ENCODE peak calls at places on chromosomes 7 and 10, in five cellular contexts. One of them, this sample, is unnamed.

GRCh38 chr10:4837551-4837950 is 11.5 kb downstream of the AKR1E2 start:
- DNase-seq in NB4: no peak
- DNase-seq in transverse colon: no peak
- DNase-seq in cardiac fibroblast: no peak
- DNase-seq in fibroblast of the aortic adventitia: no peak
- DNase-seq in this sample: no peak

GRCh38 chr10:86217386-86218080 is 149.1 kb downstream of the GRID1 start:
- DNase-seq in NB4: no peak
- DNase-seq in transverse colon: no peak
- DNase-seq in cardiac fibroblast: no peak
- DNase-seq in fibroblast of the aortic adventitia: no peak
- DNase-seq in this sample: peak

GRCh38 chr7:106063692-106064091 is 48.4 kb downstream of the SYPL1 start:
- DNase-seq in NB4: no peak
- DNase-seq in transverse colon: no peak
- DNase-seq in cardiac fibroblast: no peak
- DNase-seq in fibroblast of the aortic adventitia: no peak
- DNase-seq in this sample: no peak

GRCh38 chr10:14530465-14530864 is 199.7 kb upstream of the FRMD4A start:
- DNase-seq in NB4: no peak
- DNase-seq in transverse colon: no peak
- DNase-seq in cardiac fibroblast: no peak
- DNase-seq in fibroblast of the aortic adventitia: no peak
- DNase-seq in this sample: no peak

GRCh38 chr10:58743466-58744115 is 230.9 kb downstream of the BICC1 start:
- DNase-seq in NB4: no peak
- DNase-seq in transverse colon: no peak
- DNase-seq in cardiac fibroblast: peak
- DNase-seq in fibroblast of the aortic adventitia: peak
- DNase-seq in this sample: no peak

GRCh38 chr10:16931919-16932318 is 114.7 kb upstream of the RSU1 start:
- DNase-seq in NB4: no peak
- DNase-seq in transverse colon: no peak
- DNase-seq in cardiac fibroblast: no peak
- DNase-seq in fibroblast of the aortic adventitia: no peak
- DNase-seq in this sample: no peak

GRCh38 chr7:13155188-13155587 is 467.8 kb downstream of the ARL4A start:
- DNase-seq in NB4: no peak
- DNase-seq in transverse colon: no peak
- DNase-seq in cardiac fibroblast: no peak
- DNase-seq in fibroblast of the aortic adventitia: no peak
- DNase-seq in this sample: no peak

GRCh38 chr10:87723500-87723899 is 63.8 kb downstream of the PAPSS2 start:
- DNase-seq in NB4: no peak
- DNase-seq in transverse colon: no peak
- DNase-seq in cardiac fibroblast: no peak
- DNase-seq in fibroblast of the aortic adventitia: no peak
- DNase-seq in this sample: no peak

GRCh38 chr10:112653851-112654250 is 206.8 kb downstream of the VTI1A start:
- DNase-seq in NB4: no peak
- DNase-seq in transverse colon: no peak
- DNase-seq in cardiac fibroblast: no peak
- DNase-seq in fibroblast of the aortic adventitia: no peak
- DNase-seq in this sample: no peak

GRCh38 chr7:29511337-29511736 is 52.3 kb upstream of the PRR15 start:
- DNase-seq in NB4: no peak
- DNase-seq in transverse colon: no peak
- DNase-seq in cardiac fibroblast: no peak
- DNase-seq in fibroblast of the aortic adventitia: no peak
- DNase-seq in this sample: no peak

GRCh38 chr10:76393875-76394706 is 962.7 kb downstream of the LRMDA start:
- DNase-seq in NB4: no peak
- DNase-seq in transverse colon: no peak
- DNase-seq in cardiac fibroblast: peak
- DNase-seq in fibroblast of the aortic adventitia: no peak
- DNase-seq in this sample: peak

GRCh38 chr7:129778770-129779601 is 167.5 kb downstream of the NRF1 start:
- DNase-seq in NB4: no peak
- DNase-seq in transverse colon: no peak
- DNase-seq in cardiac fibroblast: no peak
- DNase-seq in fibroblast of the aortic adventitia: no peak
- DNase-seq in this sample: no peak

GRCh38 chr7:2732959-2733584 is 45.1 kb downstream of the AMZ1 start:
- DNase-seq in NB4: peak
- DNase-seq in transverse colon: peak
- DNase-seq in cardiac fibroblast: peak
- DNase-seq in fibroblast of the aortic adventitia: peak
- DNase-seq in this sample: peak

GRCh38 chr7:155922507-155922841 is 110.2 kb upstream of the SHH start:
- DNase-seq in NB4: no peak
- DNase-seq in transverse colon: no peak
- DNase-seq in cardiac fibroblast: no peak
- DNase-seq in fibroblast of the aortic adventitia: no peak
- DNase-seq in this sample: no peak

GRCh38 chr7:23938937-23939552 is 229.0 kb downstream of the STK31 start:
- DNase-seq in NB4: peak
- DNase-seq in transverse colon: peak
- DNase-seq in cardiac fibroblast: peak
- DNase-seq in fibroblast of the aortic adventitia: peak
- DNase-seq in this sample: peak

GRCh38 chr7:4169505-4169904 is 512.6 kb upstream of the FOXK1 start:
- DNase-seq in NB4: no peak
- DNase-seq in transverse colon: no peak
- DNase-seq in cardiac fibroblast: peak
- DNase-seq in fibroblast of the aortic adventitia: no peak
- DNase-seq in this sample: no peak

GRCh38 chr10:44035474-44036197 is 349.3 kb downstream of the CXCL12 start:
- DNase-seq in NB4: no peak
- DNase-seq in transverse colon: no peak
- DNase-seq in cardiac fibroblast: no peak
- DNase-seq in fibroblast of the aortic adventitia: no peak
- DNase-seq in this sample: no peak

GRCh38 chr7:101075646-101076045 is 9.6 kb upstream of the TRIM56 start:
- DNase-seq in NB4: peak
- DNase-seq in transverse colon: no peak
- DNase-seq in cardiac fibroblast: peak
- DNase-seq in fibroblast of the aortic adventitia: no peak
- DNase-seq in this sample: no peak

GRCh38 chr10:132606536-132607316 is 69.1 kb downstream of the INPP5A start:
- DNase-seq in NB4: no peak
- DNase-seq in transverse colon: no peak
- DNase-seq in cardiac fibroblast: peak
- DNase-seq in fibroblast of the aortic adventitia: no peak
- DNase-seq in this sample: no peak

GRCh38 chr10:5041471-5042023 is 37.9 kb upstream of the AKR1C2 start:
- DNase-seq in NB4: no peak
- DNase-seq in transverse colon: no peak
- DNase-seq in cardiac fibroblast: no peak
- DNase-seq in fibroblast of the aortic adventitia: no peak
- DNase-seq in this sample: no peak

GRCh38 chr7:99109108-99110051 is 34.5 kb downstream of the SMURF1 start:
- DNase-seq in NB4: no peak
- DNase-seq in transverse colon: no peak
- DNase-seq in cardiac fibroblast: peak
- DNase-seq in fibroblast of the aortic adventitia: peak
- DNase-seq in this sample: peak

GRCh38 chr10:31602541-31603244 is 283.7 kb downstream of the ZEB1 start:
- DNase-seq in NB4: no peak
- DNase-seq in transverse colon: peak
- DNase-seq in cardiac fibroblast: peak
- DNase-seq in fibroblast of the aortic adventitia: peak
- DNase-seq in this sample: peak

GRCh38 chr10:128047337-128047736 is 78.9 kb downstream of the MKI67 start:
- DNase-seq in NB4: peak
- DNase-seq in transverse colon: peak
- DNase-seq in cardiac fibroblast: peak
- DNase-seq in fibroblast of the aortic adventitia: no peak
- DNase-seq in this sample: no peak

GRCh38 chr7:49775949-49776443 is 2.6 kb downstream of the VWC2 start:
- DNase-seq in NB4: no peak
- DNase-seq in transverse colon: no peak
- DNase-seq in cardiac fibroblast: no peak
- DNase-seq in fibroblast of the aortic adventitia: no peak
- DNase-seq in this sample: no peak

GRCh38 chr7:133568544-133568943 is 315.7 kb downstream of the EXOC4 start:
- DNase-seq in NB4: no peak
- DNase-seq in transverse colon: no peak
- DNase-seq in cardiac fibroblast: peak
- DNase-seq in fibroblast of the aortic adventitia: no peak
- DNase-seq in this sample: no peak

GRCh38 chr10:3217301-3217700 is 44.7 kb upstream of the PITRM1 start:
- DNase-seq in NB4: no peak
- DNase-seq in transverse colon: no peak
- DNase-seq in cardiac fibroblast: peak
- DNase-seq in fibroblast of the aortic adventitia: peak
- DNase-seq in this sample: no peak

GRCh38 chr10:106947643-106948042 is 216.9 kb downstream of the SORCS1 start:
- DNase-seq in NB4: no peak
- DNase-seq in transverse colon: no peak
- DNase-seq in cardiac fibroblast: no peak
- DNase-seq in fibroblast of the aortic adventitia: no peak
- DNase-seq in this sample: no peak

GRCh38 chr7:2517004-2517403 is 2.6 kb upstream of the LFNG start:
- DNase-seq in NB4: no peak
- DNase-seq in transverse colon: no peak
- DNase-seq in cardiac fibroblast: peak
- DNase-seq in fibroblast of the aortic adventitia: peak
- DNase-seq in this sample: peak

DNA sequence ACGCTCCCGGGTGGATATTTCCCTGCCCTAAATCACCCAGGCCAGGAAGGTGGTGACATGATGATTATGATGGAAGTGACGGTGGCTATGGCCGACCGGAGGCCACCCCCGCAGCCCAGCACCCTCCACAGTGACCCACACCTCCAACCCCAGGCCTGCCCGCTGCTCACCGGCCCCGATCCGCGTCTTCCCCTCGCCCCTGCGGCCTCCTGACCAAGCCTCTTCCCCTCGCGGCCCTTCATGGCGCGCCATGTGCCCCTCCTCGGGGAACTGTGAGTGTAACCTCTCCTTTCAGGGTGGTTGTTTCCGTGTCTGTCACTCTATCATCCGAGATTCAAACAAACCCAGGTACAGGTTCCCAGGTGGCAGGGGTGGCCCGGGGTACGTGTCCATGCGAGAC is 78.3 kb downstream of the UNCX start:
- DNase-seq in NB4: no peak
- DNase-seq in transverse colon: no peak
- DNase-seq in cardiac fibroblast: no peak
- DNase-seq in fibroblast of the aortic adventitia: no peak
- DNase-seq in this sample: no peak
- H3K4me3 ChIP-seq in NB4: no peak
- H3K4me3 ChIP-seq in transverse colon: no peak
- H3K4me3 ChIP-seq in cardiac fibroblast: no peak
- H3K4me3 ChIP-seq in fibroblast of the aortic adventitia: no peak
- H3K4me3 ChIP-seq in this sample: no peak

DNA sequence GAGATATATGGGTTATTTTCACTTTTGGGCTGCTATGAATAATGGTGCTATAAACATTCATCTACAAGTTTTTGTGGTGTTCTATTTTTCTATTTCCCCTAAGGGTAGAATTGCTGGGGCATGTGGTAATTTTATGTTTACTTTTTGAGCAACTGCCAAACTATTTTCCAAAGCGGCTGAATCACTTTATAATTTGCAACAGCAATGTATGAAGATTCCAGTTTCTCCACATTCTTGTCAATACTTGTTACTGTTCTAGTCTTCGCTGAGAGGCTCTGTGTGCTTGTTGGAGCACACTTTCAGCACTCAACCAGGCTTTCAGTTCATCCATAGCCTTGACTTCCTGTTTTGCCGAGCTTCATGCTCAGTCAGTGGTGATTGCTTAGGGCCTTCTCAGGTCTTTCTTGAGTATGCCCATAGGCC is 39.0 kb downstream of the ADK start:
- DNase-seq in NB4: peak
- DNase-seq in transverse colon: peak
- DNase-seq in cardiac fibroblast: peak
- DNase-seq in fibroblast of the aortic adventitia: peak
- DNase-seq in this sample: peak
- H3K4me3 ChIP-seq in NB4: peak
- H3K4me3 ChIP-seq in transverse colon: peak
- H3K4me3 ChIP-seq in cardiac fibroblast: no peak
- H3K4me3 ChIP-seq in fibroblast of the aortic adventitia: peak
- H3K4me3 ChIP-seq in this sample: peak

GRCh38 chr7:55550010-55550409 is 22.3 kb downstream of the VOPP1 start:
- DNase-seq in NB4: no peak
- DNase-seq in transverse colon: peak
- DNase-seq in cardiac fibroblast: no peak
- DNase-seq in fibroblast of the aortic adventitia: no peak
- DNase-seq in this sample: no peak
- H3K4me3 ChIP-seq in NB4: no peak
- H3K4me3 ChIP-seq in transverse colon: no peak
- H3K4me3 ChIP-seq in cardiac fibroblast: no peak
- H3K4me3 ChIP-seq in fibroblast of the aortic adventitia: no peak
- H3K4me3 ChIP-seq in this sample: no peak

GRCh38 chr10:78203915-78204818 is 170.5 kb downstream of the RPS24 start:
- DNase-seq in NB4: peak
- DNase-seq in transverse colon: no peak
- DNase-seq in cardiac fibroblast: no peak
- DNase-seq in fibroblast of the aortic adventitia: peak
- DNase-seq in this sample: no peak

GRCh38 chr10:78207776-78208175 is 174.1 kb downstream of the RPS24 start:
- DNase-seq in NB4: no peak
- DNase-seq in transverse colon: no peak
- DNase-seq in cardiac fibroblast: no peak
- DNase-seq in fibroblast of the aortic adventitia: no peak
- DNase-seq in this sample: no peak

GRCh38 chr10:78209987-78210386 is 176.3 kb downstream of the RPS24 start:
- DNase-seq in NB4: no peak
- DNase-seq in transverse colon: no peak
- DNase-seq in cardiac fibroblast: no peak
- DNase-seq in fibroblast of the aortic adventitia: no peak
- DNase-seq in this sample: no peak

GRCh38 chr10:78205457-78205856 is 171.8 kb downstream of the RPS24 start:
- DNase-seq in NB4: no peak
- DNase-seq in transverse colon: no peak
- DNase-seq in cardiac fibroblast: no peak
- DNase-seq in fibroblast of the aortic adventitia: no peak
- DNase-seq in this sample: no peak

GRCh38 chr10:78207216-78207615 is 173.6 kb downstream of the RPS24 start:
- DNase-seq in NB4: no peak
- DNase-seq in transverse colon: no peak
- DNase-seq in cardiac fibroblast: no peak
- DNase-seq in fibroblast of the aortic adventitia: no peak
- DNase-seq in this sample: no peak
- H3K4me3 ChIP-seq in NB4: no peak
- H3K4me3 ChIP-seq in transverse colon: no peak
- H3K4me3 ChIP-seq in cardiac fibroblast: no peak
- H3K4me3 ChIP-seq in fibroblast of the aortic adventitia: no peak
- H3K4me3 ChIP-seq in this sample: no peak

This sample was measured in MG63.